ENCODE peak calls at places on chromosomes 2 and 18, in four cellular contexts. M, N, L and T are unnamed samples. For H3K36me3, the result is how much of the 10 kb centered on the place peaks cover.

GRCh38 chr18:9413586-9413985 is 61.7 kb upstream of the RALBP1 start:
- DNase-seq in L (no peak), M (no peak), N (peak), T (no peak)

GRCh38 chr2:168934826-168935225 is 33.7 kb downstream of the G6PC2 start:
- DNase-seq in M (no peak), N (peak), L (no peak), T (no peak)

GRCh38 chr2:163692611-163693482 is 43.0 kb downstream of the FIGN start:
- DNase-seq in N (peak), M (no peak), L (no peak), T (no peak)

GRCh38 chr2:108621087-108621559 is 86.9 kb downstream of the LIMS1 start:
- DNase-seq in M (peak), N (peak), L (no peak), T (no peak)

GRCh38 chr2:64915510-64915900 is 73.7 kb upstream of the SLC1A4 start:
- DNase-seq in N (no peak), M (no peak), L (no peak), T (no peak)

GRCh38 chr2:240319855-240320560 is 115.5 kb upstream of the GPC1 start:
- DNase-seq in L (no peak), N (peak), M (peak), T (no peak)

GRCh38 chr18:34710430-34711386 is 610 bp downstream of the DTNA start:
- DNase-seq in M (no peak), N (peak), L (no peak), T (peak)

GRCh38 chr18:11091746-11092145 is 57.6 kb downstream of the PIEZO2 start:
- DNase-seq in N (no peak), M (no peak), L (no peak), T (no peak)

GRCh38 chr2:217636578-217637267 is 366.1 kb downstream of the TNS1 start:
- DNase-seq in N (no peak), L (no peak), M (no peak), T (no peak)

GRCh38 chr2:175931751-175932295 is 70.2 kb downstream of the LNPK start:
- DNase-seq in M (no peak), L (no peak), N (peak), T (no peak)

GRCh38 chr2:28765316-28765715 is 13.7 kb downstream of the PPP1CB start:
- DNase-seq in N (peak), M (no peak), L (no peak), T (no peak)

GRCh38 chr18:79926306-79926705 is 25.1 kb downstream of the SLC66A2 start:
- DNase-seq in L (no peak), M (no peak), N (no peak), T (no peak)

DNA sequence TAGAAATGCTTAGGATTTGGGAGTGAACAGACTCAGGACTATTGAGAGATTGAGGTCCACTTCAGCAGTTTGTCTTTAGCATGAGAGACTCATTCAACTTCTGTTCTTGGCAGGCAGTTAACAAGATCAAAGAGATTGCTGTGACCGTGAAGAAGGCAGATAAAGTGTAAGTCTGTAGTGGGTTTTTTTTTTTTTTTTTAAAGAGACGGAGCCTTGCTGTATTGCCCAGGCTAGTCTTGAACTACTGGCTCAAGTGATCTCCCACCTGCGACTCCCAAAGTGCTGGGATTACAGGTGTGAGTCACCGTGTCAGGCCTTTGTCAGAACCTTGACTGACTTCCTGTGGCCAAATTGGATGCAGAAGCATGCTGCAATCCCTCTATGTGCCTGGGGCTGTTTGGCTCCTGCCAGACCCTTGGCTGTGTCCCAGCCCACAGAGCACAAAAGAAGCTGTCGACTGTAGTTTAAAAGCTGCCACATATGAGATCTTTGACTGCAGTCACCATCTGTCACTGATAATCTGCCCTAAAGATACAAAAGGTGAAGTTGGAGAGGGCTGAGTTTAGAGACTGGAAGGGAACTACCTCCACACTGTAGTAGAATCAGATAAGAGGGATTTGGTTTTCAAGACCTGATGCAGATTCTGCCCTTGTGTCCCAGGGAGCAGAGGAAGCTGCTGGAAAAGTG is 9.9 kb downstream of the CCT7 start:
- DNase-seq in M (no peak), L (no peak), N (peak), T (peak)
- H3K36me3 ChIP-seq in M (half or more), L (half or more), N (half or more), T (half or more)

DNA sequence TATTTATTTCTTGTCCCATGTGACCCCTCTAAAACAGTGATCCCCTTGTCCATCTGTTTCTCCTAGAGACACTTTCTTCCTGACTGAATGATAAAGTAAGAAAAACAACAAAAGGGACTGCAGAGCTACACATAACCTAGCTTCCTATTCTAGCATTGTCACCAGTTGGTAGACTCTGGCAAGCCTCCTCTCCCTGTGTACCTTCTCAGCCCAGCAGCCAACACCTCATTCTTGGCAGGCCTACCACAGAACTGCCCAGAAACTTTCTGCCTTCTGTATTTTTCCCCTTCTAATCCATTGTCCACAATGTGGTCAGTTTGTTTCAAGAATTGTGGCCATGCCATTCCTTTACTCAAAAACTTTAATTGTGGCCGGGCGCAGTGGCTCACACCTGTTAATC is 13.4 kb downstream of the SMC6 start:
- DNase-seq in M (no peak), L (no peak), N (no peak), T (no peak)
- H3K36me3 ChIP-seq in M (half or more), L (under half), N (under half), T (under half)

GRCh38 chr2:230785346-230785745 is 72.7 kb downstream of the CAB39 start:
- DNase-seq in N (no peak), L (no peak), M (no peak), T (no peak)
- H3K36me3 ChIP-seq in N (under half), L (under half), M (under half), T (under half)

GRCh38 chr2:203455209-203455608 is 79.9 kb downstream of the RAPH1 start:
- DNase-seq in N (no peak), L (no peak), M (no peak), T (no peak)
- H3K36me3 ChIP-seq in N (half or more), L (under half), M (half or more), T (under half)

GRCh38 chr2:102726128-102727087 is 35.4 kb upstream of the TMEM182 start:
- DNase-seq in L (no peak), M (no peak), N (no peak), T (no peak)
- H3K36me3 ChIP-seq in L (half or more), M (half or more), N (under half), T (under half)

DNA sequence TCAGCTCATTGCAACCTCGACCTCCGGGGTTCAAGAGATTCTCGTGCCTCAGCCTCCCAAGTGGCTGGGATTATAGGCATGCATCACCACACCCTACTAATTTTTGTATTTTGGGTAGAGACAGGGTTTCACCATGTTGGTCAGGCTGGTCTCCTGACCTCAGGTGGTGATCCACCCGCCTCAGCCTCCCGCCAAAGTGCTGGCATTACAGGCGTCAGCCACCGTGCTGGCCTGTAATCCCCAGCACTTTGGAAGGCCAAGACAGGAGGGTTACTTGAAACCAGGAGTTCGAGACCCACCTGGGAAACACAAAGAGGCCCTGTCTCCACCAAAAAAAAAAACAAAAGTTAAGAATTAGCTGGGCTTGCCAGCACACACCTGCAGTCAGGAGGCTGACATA is 18.5 kb downstream of the USP34 start:
- DNase-seq in L (no peak), M (no peak), N (no peak), T (no peak)
- H3K36me3 ChIP-seq in L (under half), M (under half), N (under half), T (under half)

GRCh38 chr2:71358931-71359671 is 27.5 kb downstream of the ZNF638 start:
- DNase-seq in N (peak), M (no peak), L (no peak), T (peak)

GRCh38 chr2:71360434-71360975 is 28.9 kb downstream of the ZNF638 start:
- DNase-seq in L (no peak), N (no peak), M (no peak), T (no peak)

GRCh38 chr2:71361631-71362030 is 30.0 kb downstream of the ZNF638 start:
- DNase-seq in N (no peak), M (no peak), L (no peak), T (no peak)

GRCh38 chr2:71362447-71362846 is 30.9 kb downstream of the ZNF638 start:
- DNase-seq in N (no peak), L (no peak), M (no peak), T (no peak)
- H3K36me3 ChIP-seq in N (half or more), L (half or more), M (half or more), T (half or more)

DNA sequence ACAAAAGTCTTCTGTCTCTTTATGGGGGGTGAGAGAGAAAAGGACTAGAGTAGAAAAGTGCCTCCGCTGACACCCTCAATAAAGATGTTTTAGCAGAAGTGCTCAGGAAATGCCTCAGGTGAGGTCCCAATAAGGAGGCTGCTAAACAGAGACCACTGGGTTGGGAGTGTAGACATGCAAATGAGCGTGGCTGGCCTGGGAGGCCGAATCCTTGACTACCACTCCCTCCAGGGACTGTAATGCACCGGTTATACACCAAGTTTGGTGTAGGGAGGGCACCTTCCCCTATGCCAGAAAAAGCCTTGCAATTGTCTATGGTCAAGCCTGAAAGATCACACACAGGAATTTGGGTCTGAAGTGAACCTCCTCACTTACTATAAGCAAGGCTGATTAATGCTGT is 1.8 kb downstream of the TMX3 start:
- DNase-seq in N (no peak), M (no peak), L (no peak), T (no peak)
- H3K36me3 ChIP-seq in N (under half), M (under half), L (under half), T (under half)

GRCh38 chr2:132374151-132374550 is 42.5 kb upstream of the GPR39 start:
- DNase-seq in N (no peak), L (no peak), M (no peak), T (no peak)

GRCh38 chr2:132374961-132375360 is 41.6 kb upstream of the GPR39 start:
- DNase-seq in M (no peak), L (no peak), N (peak), T (no peak)

GRCh38 chr2:132373391-132374135 is 43.0 kb upstream of the GPR39 start:
- DNase-seq in M (no peak), N (no peak), L (no peak), T (no peak)

GRCh38 chr2:132372276-132372675 is 44.3 kb upstream of the GPR39 start:
- DNase-seq in L (no peak), M (no peak), N (no peak), T (no peak)

GRCh38 chr2:132374551-132374950 is 42.1 kb upstream of the GPR39 start:
- DNase-seq in N (peak), L (no peak), M (no peak), T (no peak)
- H3K36me3 ChIP-seq in N (under half), L (under half), M (under half), T (under half)